ENCODE peak calls at places on chromosomes 4 and X, in four cellular contexts. One of them, this sample, is unnamed.

GRCh38 chr4:6271701-6272465 is 2.2 kb downstream of the WFS1 start:
- DNase-seq in right lobe of liver: peak
- DNase-seq in BJ: no peak
- DNase-seq in AG10803: peak
- DNase-seq in this sample: peak

GRCh38 chr4:136283973-136284372 is 1248.3 kb downstream of the PCDH18 start:
- DNase-seq in right lobe of liver: no peak
- DNase-seq in BJ: no peak
- DNase-seq in AG10803: no peak
- DNase-seq in this sample: no peak

GRCh38 chrX:41334866-41335589 is 1.1 kb downstream of the DDX3X start:
- DNase-seq in right lobe of liver: peak
- DNase-seq in BJ: no peak
- DNase-seq in AG10803: peak
- DNase-seq in this sample: peak

GRCh38 chr4:124105212-124105611 is 607.3 kb downstream of the ANKRD50 start:
- DNase-seq in right lobe of liver: no peak
- DNase-seq in BJ: no peak
- DNase-seq in AG10803: peak
- DNase-seq in this sample: no peak

GRCh38 chr4:109429545-109429944 is 4.1 kb upstream of the SEC24B start:
- DNase-seq in right lobe of liver: no peak
- DNase-seq in BJ: no peak
- DNase-seq in AG10803: peak
- DNase-seq in this sample: no peak

GRCh38 chrX:30144971-30145731 is 70.2 kb upstream of the MAGEB2 start:
- DNase-seq in right lobe of liver: no peak
- DNase-seq in BJ: no peak
- DNase-seq in AG10803: no peak
- DNase-seq in this sample: no peak

GRCh38 chr4:128311659-128312392 is 24.2 kb upstream of the PGRMC2 start:
- DNase-seq in right lobe of liver: no peak
- DNase-seq in BJ: no peak
- DNase-seq in AG10803: no peak
- DNase-seq in this sample: no peak

GRCh38 chrX:40140706-40141499 is 43.1 kb upstream of the BCOR start:
- DNase-seq in right lobe of liver: peak
- DNase-seq in BJ: no peak
- DNase-seq in AG10803: peak
- DNase-seq in this sample: peak

GRCh38 chr4:6586715-6587325 is 11.8 kb downstream of the MAN2B2 start:
- DNase-seq in right lobe of liver: no peak
- DNase-seq in BJ: no peak
- DNase-seq in AG10803: no peak
- DNase-seq in this sample: no peak

GRCh38 chrX:35150642-35151239 is 208.1 kb downstream of the FAM47B start:
- DNase-seq in right lobe of liver: no peak
- DNase-seq in BJ: no peak
- DNase-seq in AG10803: no peak
- DNase-seq in this sample: no peak

GRCh38 chrX:19747672-19748610 is 139.5 kb downstream of the SH3KBP1 start:
- DNase-seq in right lobe of liver: no peak
- DNase-seq in BJ: no peak
- DNase-seq in AG10803: no peak
- DNase-seq in this sample: no peak

GRCh38 chr4:139789096-139789495 is 123.5 kb downstream of the MGST2 start:
- DNase-seq in right lobe of liver: no peak
- DNase-seq in BJ: no peak
- DNase-seq in AG10803: no peak
- DNase-seq in this sample: no peak

GRCh38 chr4:124337874-124338273 is 374.7 kb downstream of the ANKRD50 start:
- DNase-seq in right lobe of liver: no peak
- DNase-seq in BJ: no peak
- DNase-seq in AG10803: peak
- DNase-seq in this sample: no peak

GRCh38 chrX:5730561-5730960 is 498.1 kb downstream of the NLGN4X start:
- DNase-seq in right lobe of liver: no peak
- DNase-seq in BJ: no peak
- DNase-seq in AG10803: peak
- DNase-seq in this sample: no peak

GRCh38 chrX:48791063-48791820 is 4.9 kb downstream of the GATA1 start:
- DNase-seq in right lobe of liver: no peak
- DNase-seq in BJ: no peak
- DNase-seq in AG10803: no peak
- DNase-seq in this sample: no peak

GRCh38 chr4:169243808-169244207 is 26.9 kb downstream of the SH3RF1 start:
- DNase-seq in right lobe of liver: no peak
- DNase-seq in BJ: peak
- DNase-seq in AG10803: peak
- DNase-seq in this sample: no peak

GRCh38 chrX:107678957-107679740 is 50.8 kb downstream of the PRPS1 start:
- DNase-seq in right lobe of liver: no peak
- DNase-seq in BJ: no peak
- DNase-seq in AG10803: peak
- DNase-seq in this sample: peak

GRCh38 chrX:9656277-9656676 is 109.4 kb downstream of the GPR143 start:
- DNase-seq in right lobe of liver: no peak
- DNase-seq in BJ: no peak
- DNase-seq in AG10803: no peak
- DNase-seq in this sample: no peak

GRCh38 chr4:143286733-143287570 is 49.7 kb upstream of the GAB1 start:
- DNase-seq in right lobe of liver: no peak
- DNase-seq in BJ: peak
- DNase-seq in AG10803: peak
- DNase-seq in this sample: no peak

GRCh38 chrX:15206306-15206705 is 63.6 kb downstream of the ASB9 start:
- DNase-seq in right lobe of liver: no peak
- DNase-seq in BJ: no peak
- DNase-seq in AG10803: no peak
- DNase-seq in this sample: no peak

GRCh38 chr4:141131738-141132688 is 1.3 kb downstream of the RNF150 start:
- DNase-seq in right lobe of liver: no peak
- DNase-seq in BJ: no peak
- DNase-seq in AG10803: no peak
- DNase-seq in this sample: no peak

GRCh38 chrX:35445912-35446311 is 352.2 kb upstream of the MAGEB16 start:
- DNase-seq in right lobe of liver: no peak
- DNase-seq in BJ: no peak
- DNase-seq in AG10803: no peak
- DNase-seq in this sample: no peak

GRCh38 chr4:153520871-153521329 is 54.7 kb downstream of the TMEM131L start:
- DNase-seq in right lobe of liver: no peak
- DNase-seq in BJ: no peak
- DNase-seq in AG10803: no peak
- DNase-seq in this sample: no peak

GRCh38 chr4:71186566-71187398 is 152.0 kb upstream of the SLC4A4 start:
- DNase-seq in right lobe of liver: peak
- DNase-seq in BJ: no peak
- DNase-seq in AG10803: peak
- DNase-seq in this sample: peak

GRCh38 chrX:153735274-153735673 is 10.6 kb downstream of the ABCD1 start:
- DNase-seq in right lobe of liver: no peak
- DNase-seq in BJ: no peak
- DNase-seq in AG10803: no peak
- DNase-seq in this sample: no peak

GRCh38 chr4:26028793-26029511 is 114.9 kb downstream of the SMIM20 start:
- DNase-seq in right lobe of liver: peak
- DNase-seq in BJ: no peak
- DNase-seq in AG10803: peak
- DNase-seq in this sample: no peak

GRCh38 chr4:6908397-6909112 is 1.1 kb upstream of the TBC1D14 start:
- DNase-seq in right lobe of liver: peak
- DNase-seq in BJ: no peak
- DNase-seq in AG10803: peak
- DNase-seq in this sample: no peak

GRCh38 chr4:53505947-53506346 is 85.3 kb downstream of the LNX1 start:
- DNase-seq in right lobe of liver: no peak
- DNase-seq in BJ: no peak
- DNase-seq in AG10803: no peak
- DNase-seq in this sample: no peak
- TF ChIP-seq CTCF in right lobe of liver: no peak
- TF ChIP-seq CTCF in BJ: peak
- TF ChIP-seq CTCF in AG10803: peak
- TF ChIP-seq CTCF in this sample: no peak

GRCh38 chrX:43882294-43882681 is at the start of gene MAOB:
- DNase-seq in right lobe of liver: peak
- DNase-seq in BJ: no peak
- DNase-seq in AG10803: no peak
- DNase-seq in this sample: no peak
- H3K4me3 ChIP-seq in right lobe of liver: peak
- H3K4me3 ChIP-seq in BJ: no peak
- H3K4me3 ChIP-seq in AG10803: no peak
- H3K4me3 ChIP-seq in this sample: peak

GRCh38 chrX:72545990-72546389 is 26.7 kb downstream of the HDAC8 start:
- DNase-seq in right lobe of liver: no peak
- DNase-seq in BJ: no peak
- DNase-seq in AG10803: no peak
- DNase-seq in this sample: no peak

GRCh38 chrX:72536542-72536941 is 36.1 kb downstream of the HDAC8 start:
- DNase-seq in right lobe of liver: no peak
- DNase-seq in BJ: no peak
- DNase-seq in AG10803: no peak
- DNase-seq in this sample: no peak

GRCh38 chrX:72539822-72540221 is 32.8 kb downstream of the HDAC8 start:
- DNase-seq in right lobe of liver: no peak
- DNase-seq in BJ: no peak
- DNase-seq in AG10803: no peak
- DNase-seq in this sample: no peak

DNA sequence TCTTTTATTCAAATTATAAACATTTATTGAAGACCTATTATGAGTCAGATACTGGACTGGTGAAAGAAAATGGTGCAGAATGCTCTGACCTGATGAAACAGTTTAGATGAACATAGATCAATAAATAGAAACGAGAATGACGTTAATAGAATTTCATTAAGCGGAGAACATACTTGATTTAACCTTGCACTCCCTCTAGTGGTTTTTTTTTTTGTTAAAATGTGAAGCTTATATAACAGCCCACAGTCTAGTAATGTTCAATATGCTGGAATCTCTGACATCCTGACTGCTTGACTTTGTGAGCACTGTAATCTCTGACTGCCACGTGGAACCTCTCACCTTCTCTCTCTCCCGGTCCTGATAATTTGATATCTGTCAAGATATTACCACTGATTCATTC is 32.3 kb downstream of the HDAC8 start:
- DNase-seq in right lobe of liver: no peak
- DNase-seq in BJ: peak
- DNase-seq in AG10803: peak
- DNase-seq in this sample: no peak
- TF ChIP-seq CTCF in right lobe of liver: peak
- TF ChIP-seq CTCF in BJ: peak
- TF ChIP-seq CTCF in AG10803: peak
- TF ChIP-seq CTCF in this sample: peak

GRCh38 chr4:22677780-22678179 is 15.0 kb upstream of the GBA3 start:
- DNase-seq in right lobe of liver: no peak
- DNase-seq in BJ: no peak
- DNase-seq in AG10803: no peak
- DNase-seq in this sample: no peak
- H3K4me3 ChIP-seq in right lobe of liver: no peak
- H3K4me3 ChIP-seq in BJ: no peak
- H3K4me3 ChIP-seq in AG10803: no peak
- H3K4me3 ChIP-seq in this sample: no peak

GRCh38 chr4:80183196-80184052 is 13.9 kb upstream of the PRDM8 start:
- DNase-seq in right lobe of liver: no peak
- DNase-seq in BJ: no peak
- DNase-seq in AG10803: no peak
- DNase-seq in this sample: no peak

GRCh38 chr4:80178964-80179363 is 18.3 kb upstream of the PRDM8 start:
- DNase-seq in right lobe of liver: no peak
- DNase-seq in BJ: no peak
- DNase-seq in AG10803: no peak
- DNase-seq in this sample: no peak

GRCh38 chr4:80180743-80181142 is 16.6 kb upstream of the PRDM8 start:
- DNase-seq in right lobe of liver: no peak
- DNase-seq in BJ: no peak
- DNase-seq in AG10803: no peak
- DNase-seq in this sample: no peak

GRCh38 chr4:80182237-80182866 is 15.0 kb upstream of the PRDM8 start:
- DNase-seq in right lobe of liver: no peak
- DNase-seq in BJ: no peak
- DNase-seq in AG10803: no peak
- DNase-seq in this sample: no peak

DNA sequence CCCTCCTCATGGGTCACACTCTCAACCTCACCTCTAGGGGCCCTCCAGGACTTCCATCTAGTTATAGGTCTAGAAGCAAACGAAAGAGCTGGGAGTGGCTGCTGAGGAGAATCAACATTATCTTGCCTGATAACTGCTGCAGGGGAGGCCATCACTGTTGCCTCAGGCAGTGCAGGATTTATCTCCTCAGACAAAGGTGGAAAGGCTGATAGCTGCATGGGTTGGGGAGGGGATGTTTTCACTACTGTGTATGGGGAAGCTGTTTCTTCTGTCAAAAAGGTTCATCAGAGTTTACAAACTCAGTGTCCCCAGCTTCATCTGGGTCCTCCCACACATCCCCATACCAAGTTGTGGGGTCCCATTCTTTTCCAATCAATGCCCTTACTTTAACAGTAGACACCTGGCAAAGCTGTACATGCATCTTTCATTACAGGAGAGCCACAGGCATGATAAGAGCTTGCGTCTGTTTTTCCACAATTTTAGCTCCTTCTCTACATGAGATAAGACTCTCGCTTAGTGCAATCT is 17.6 kb upstream of the PRDM8 start:
- DNase-seq in right lobe of liver: no peak
- DNase-seq in BJ: no peak
- DNase-seq in AG10803: no peak
- DNase-seq in this sample: no peak
- TF ChIP-seq CTCF in right lobe of liver: no peak
- TF ChIP-seq CTCF in BJ: no peak
- TF ChIP-seq CTCF in AG10803: no peak
- TF ChIP-seq CTCF in this sample: no peak

GRCh38 chr4:90415116-90415515 is 287.9 kb downstream of the CCSER1 start:
- DNase-seq in right lobe of liver: no peak
- DNase-seq in BJ: no peak
- DNase-seq in AG10803: no peak
- DNase-seq in this sample: no peak

GRCh38 chr4:90419124-90419711 is 292.0 kb downstream of the CCSER1 start:
- DNase-seq in right lobe of liver: no peak
- DNase-seq in BJ: no peak
- DNase-seq in AG10803: peak
- DNase-seq in this sample: no peak
- H3K4me3 ChIP-seq in right lobe of liver: no peak
- H3K4me3 ChIP-seq in BJ: no peak
- H3K4me3 ChIP-seq in AG10803: no peak
- H3K4me3 ChIP-seq in this sample: no peak

GRCh38 chr4:177047070-177047850 is 254.5 kb upstream of the VEGFC start:
- DNase-seq in right lobe of liver: peak
- DNase-seq in BJ: no peak
- DNase-seq in AG10803: peak
- DNase-seq in this sample: no peak
- TF ChIP-seq CTCF in right lobe of liver: peak
- TF ChIP-seq CTCF in BJ: peak
- TF ChIP-seq CTCF in AG10803: peak
- TF ChIP-seq CTCF in this sample: peak

GRCh38 chr4:138724530-138724929 is 291.1 kb upstream of the NOCT start:
- DNase-seq in right lobe of liver: no peak
- DNase-seq in BJ: no peak
- DNase-seq in AG10803: no peak
- DNase-seq in this sample: no peak
- H3K4me3 ChIP-seq in right lobe of liver: no peak
- H3K4me3 ChIP-seq in BJ: no peak
- H3K4me3 ChIP-seq in AG10803: no peak
- H3K4me3 ChIP-seq in this sample: no peak

This sample was measured in coronary artery.